ENCODE peak calls at places on chromosomes 11 and 22, in five cellular contexts. One of them, this sample, is unnamed. For H3K36me3, the result is how much of the 10 kb centered on the place peaks cover.

GRCh38 chr22:29726104-29726503 is 6.3 kb downstream of the CABP7 start:
- DNase-seq in cardiac muscle cell: no peak
- DNase-seq in aorta: no peak
- DNase-seq in PC-3: no peak
- DNase-seq in upper lobe of right lung: no peak
- DNase-seq in this sample: no peak

GRCh38 chr11:58573451-58574104 is 2.1 kb downstream of the LPXN start:
- DNase-seq in aorta: peak
- DNase-seq in PC-3: peak
- DNase-seq in cardiac muscle cell: peak
- DNase-seq in upper lobe of right lung: no peak
- DNase-seq in this sample: no peak

GRCh38 chr11:113419426-113420003 is 31.9 kb downstream of the ANKK1 start:
- DNase-seq in upper lobe of right lung: no peak
- DNase-seq in aorta: no peak
- DNase-seq in PC-3: no peak
- DNase-seq in cardiac muscle cell: peak
- DNase-seq in this sample: no peak

GRCh38 chr11:70866834-70867233 is 385.5 kb downstream of the SHANK2 start:
- DNase-seq in cardiac muscle cell: no peak
- DNase-seq in aorta: no peak
- DNase-seq in PC-3: no peak
- DNase-seq in upper lobe of right lung: no peak
- DNase-seq in this sample: no peak

GRCh38 chr11:125468852-125469251 is 27.2 kb downstream of the FEZ1 start:
- DNase-seq in PC-3: no peak
- DNase-seq in cardiac muscle cell: no peak
- DNase-seq in upper lobe of right lung: no peak
- DNase-seq in aorta: no peak
- DNase-seq in this sample: no peak

GRCh38 chr11:79617561-79617960 is 176.7 kb upstream of the TENM4 start:
- DNase-seq in aorta: no peak
- DNase-seq in cardiac muscle cell: peak
- DNase-seq in upper lobe of right lung: no peak
- DNase-seq in PC-3: no peak
- DNase-seq in this sample: no peak

GRCh38 chr11:68993546-68993945 is 12.8 kb upstream of the MRGPRD start:
- DNase-seq in aorta: peak
- DNase-seq in upper lobe of right lung: peak
- DNase-seq in cardiac muscle cell: no peak
- DNase-seq in PC-3: no peak
- DNase-seq in this sample: no peak

GRCh38 chr11:1488575-1489180 is 2.1 kb upstream of the MOB2 start:
- DNase-seq in cardiac muscle cell: no peak
- DNase-seq in aorta: peak
- DNase-seq in upper lobe of right lung: peak
- DNase-seq in PC-3: no peak
- DNase-seq in this sample: no peak

GRCh38 chr11:69915501-69916250 is 96.5 kb upstream of the FGF3 start:
- DNase-seq in PC-3: peak
- DNase-seq in cardiac muscle cell: peak
- DNase-seq in aorta: peak
- DNase-seq in upper lobe of right lung: peak
- DNase-seq in this sample: peak

GRCh38 chr11:63622318-63622717 is 8.1 kb upstream of the PLAAT3 start:
- DNase-seq in upper lobe of right lung: no peak
- DNase-seq in cardiac muscle cell: no peak
- DNase-seq in aorta: no peak
- DNase-seq in PC-3: peak
- DNase-seq in this sample: no peak

GRCh38 chr11:17277024-17277584 is 565 bp downstream of the NUCB2 start:
- DNase-seq in upper lobe of right lung: no peak
- DNase-seq in cardiac muscle cell: no peak
- DNase-seq in PC-3: peak
- DNase-seq in aorta: no peak
- DNase-seq in this sample: no peak

GRCh38 chr11:86198156-86198555 is 46.4 kb upstream of the EED start:
- DNase-seq in aorta: no peak
- DNase-seq in upper lobe of right lung: no peak
- DNase-seq in PC-3: no peak
- DNase-seq in cardiac muscle cell: no peak
- DNase-seq in this sample: no peak

GRCh38 chr11:103888541-103888951 is 147.9 kb upstream of the DDI1 start:
- DNase-seq in aorta: no peak
- DNase-seq in cardiac muscle cell: no peak
- DNase-seq in upper lobe of right lung: no peak
- DNase-seq in PC-3: peak
- DNase-seq in this sample: no peak

GRCh38 chr11:114273071-114273470 is 23.1 kb upstream of the NNMT start:
- DNase-seq in aorta: no peak
- DNase-seq in upper lobe of right lung: no peak
- DNase-seq in PC-3: no peak
- DNase-seq in cardiac muscle cell: no peak
- DNase-seq in this sample: peak

GRCh38 chr11:83051760-83052671 is 19.7 kb downstream of the RAB30 start:
- DNase-seq in upper lobe of right lung: no peak
- DNase-seq in aorta: no peak
- DNase-seq in cardiac muscle cell: no peak
- DNase-seq in PC-3: peak
- DNase-seq in this sample: peak

GRCh38 chr11:59556883-59557205 is 45.5 kb downstream of the OR4D9 start:
- DNase-seq in PC-3: peak
- DNase-seq in aorta: no peak
- DNase-seq in cardiac muscle cell: no peak
- DNase-seq in upper lobe of right lung: no peak
- DNase-seq in this sample: no peak

GRCh38 chr11:63609536-63609935 is 4.7 kb downstream of the PLAAT3 start:
- DNase-seq in aorta: no peak
- DNase-seq in cardiac muscle cell: no peak
- DNase-seq in upper lobe of right lung: no peak
- DNase-seq in PC-3: no peak
- DNase-seq in this sample: no peak

GRCh38 chr11:74297484-74297883 is 14.0 kb downstream of the P4HA3 start:
- DNase-seq in aorta: no peak
- DNase-seq in PC-3: no peak
- DNase-seq in upper lobe of right lung: no peak
- DNase-seq in cardiac muscle cell: no peak
- DNase-seq in this sample: no peak

GRCh38 chr11:45563801-45564200 is 101.6 kb downstream of the CHST1 start:
- DNase-seq in PC-3: no peak
- DNase-seq in aorta: no peak
- DNase-seq in cardiac muscle cell: peak
- DNase-seq in upper lobe of right lung: no peak
- DNase-seq in this sample: no peak
- H3K27ac ChIP-seq in PC-3: no peak
- H3K27ac ChIP-seq in aorta: no peak
- H3K27ac ChIP-seq in cardiac muscle cell: no peak
- H3K27ac ChIP-seq in upper lobe of right lung: no peak
- H3K27ac ChIP-seq in this sample: peak

DNA sequence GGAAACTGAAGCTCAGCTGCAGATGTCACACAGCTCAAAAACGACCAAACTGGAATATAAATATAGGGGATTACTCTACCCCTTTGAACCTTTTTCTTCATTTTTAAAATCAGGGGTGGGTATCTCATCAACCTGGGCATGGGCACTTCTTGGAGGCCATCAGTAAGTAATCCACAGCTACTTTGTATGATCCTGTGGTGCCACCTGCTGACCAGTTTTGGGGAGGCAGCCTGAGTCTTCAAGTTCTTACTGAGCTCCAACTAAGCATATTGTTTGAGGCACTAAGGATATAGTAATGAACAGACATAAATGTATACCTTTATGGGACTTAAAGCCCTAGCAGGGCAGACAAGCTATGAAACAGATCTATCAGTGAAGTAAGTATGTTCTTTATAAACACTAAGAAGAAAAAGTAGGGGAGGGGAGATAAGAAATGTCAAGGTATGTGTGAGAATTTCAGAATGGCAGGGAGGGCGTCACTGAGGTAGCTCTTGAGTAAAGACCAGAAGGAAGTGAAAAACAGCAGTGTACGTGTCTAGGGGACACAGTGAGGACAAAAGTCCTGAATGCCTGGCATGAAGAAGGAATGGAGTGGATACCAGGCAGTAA is 18.4 kb downstream of the TUB start:
- DNase-seq in PC-3: peak
- DNase-seq in aorta: peak
- DNase-seq in cardiac muscle cell: peak
- DNase-seq in upper lobe of right lung: no peak
- DNase-seq in this sample: peak
- H3K36me3 ChIP-seq in PC-3: under half
- H3K36me3 ChIP-seq in aorta: under half
- H3K36me3 ChIP-seq in cardiac muscle cell: under half
- H3K36me3 ChIP-seq in upper lobe of right lung: under half
- H3K36me3 ChIP-seq in this sample: half or more

GRCh38 chr11:128513915-128514681 is 73.3 kb downstream of the ETS1 start:
- DNase-seq in cardiac muscle cell: no peak
- DNase-seq in upper lobe of right lung: no peak
- DNase-seq in PC-3: no peak
- DNase-seq in aorta: no peak
- DNase-seq in this sample: no peak
- H3K4me3 ChIP-seq in cardiac muscle cell: no peak
- H3K4me3 ChIP-seq in upper lobe of right lung: peak
- H3K4me3 ChIP-seq in PC-3: no peak
- H3K4me3 ChIP-seq in aorta: no peak
- H3K4me3 ChIP-seq in this sample: no peak

GRCh38 chr22:17547995-17548755 is 15.1 kb upstream of the SLC25A18 start:
- DNase-seq in aorta: no peak
- DNase-seq in upper lobe of right lung: no peak
- DNase-seq in PC-3: no peak
- DNase-seq in cardiac muscle cell: no peak
- DNase-seq in this sample: no peak
- H3K27ac ChIP-seq in aorta: no peak
- H3K27ac ChIP-seq in upper lobe of right lung: no peak
- H3K27ac ChIP-seq in PC-3: no peak
- H3K27ac ChIP-seq in cardiac muscle cell: no peak
- H3K27ac ChIP-seq in this sample: no peak

DNA sequence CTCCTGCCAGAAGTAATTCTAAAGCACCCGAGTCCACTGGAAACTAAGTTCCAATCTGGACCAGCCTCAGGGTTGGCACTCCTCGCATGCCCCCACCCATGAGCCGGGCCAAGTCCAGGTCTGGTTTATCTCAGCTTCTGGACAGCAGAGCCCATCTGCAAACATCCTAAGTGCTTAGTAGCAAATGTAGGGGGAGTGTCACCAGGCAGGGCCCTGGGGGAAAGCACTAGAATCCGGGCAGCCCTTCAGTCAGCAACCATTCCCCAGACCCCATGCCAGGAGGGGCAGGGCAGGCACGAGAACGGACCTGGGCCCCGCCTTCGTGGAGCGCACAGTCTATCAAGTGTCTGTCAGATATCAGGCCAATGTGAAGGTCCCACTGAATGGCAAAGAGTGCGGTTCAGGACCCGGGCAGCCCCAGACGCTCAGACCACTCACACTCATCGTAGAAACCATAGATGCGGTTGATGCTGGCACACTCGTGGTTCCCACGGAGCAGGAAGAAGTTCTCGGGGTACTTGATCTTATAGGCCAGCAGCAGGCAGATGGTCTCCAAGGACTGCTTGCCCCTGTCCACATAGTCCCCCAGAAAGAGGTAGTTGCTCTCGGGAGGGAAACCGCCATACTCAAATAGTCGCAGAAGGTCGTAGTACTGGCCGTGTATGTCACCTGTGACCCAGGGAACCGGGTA is 1.3 kb downstream of the PPP1CA start:
- DNase-seq in PC-3: no peak
- DNase-seq in aorta: no peak
- DNase-seq in cardiac muscle cell: no peak
- DNase-seq in upper lobe of right lung: no peak
- DNase-seq in this sample: no peak
- H3K36me3 ChIP-seq in PC-3: under half
- H3K36me3 ChIP-seq in aorta: under half
- H3K36me3 ChIP-seq in cardiac muscle cell: under half
- H3K36me3 ChIP-seq in upper lobe of right lung: half or more
- H3K36me3 ChIP-seq in this sample: half or more

DNA sequence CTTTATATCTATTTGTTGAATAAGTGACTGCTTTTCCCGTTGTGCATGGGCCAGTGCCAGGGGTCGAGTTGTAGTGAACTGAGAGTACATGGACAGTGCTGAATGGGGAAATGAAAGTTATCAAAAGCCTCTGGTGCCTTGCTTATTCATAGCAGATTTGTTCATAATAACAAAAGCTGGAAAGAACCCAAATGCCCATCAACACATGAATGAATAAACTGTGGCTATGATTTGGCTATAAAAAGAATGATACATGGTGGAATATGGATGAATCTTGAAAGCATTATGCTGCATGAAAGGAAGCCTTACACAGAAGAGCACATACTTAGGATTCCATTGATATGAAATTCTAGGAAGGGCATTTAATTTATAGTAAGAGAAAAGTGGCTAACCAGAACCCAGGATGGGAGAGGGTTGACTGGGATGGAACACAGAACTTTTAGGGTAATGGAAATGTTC is 42.6 kb downstream of the PACS1 start:
- DNase-seq in upper lobe of right lung: no peak
- DNase-seq in cardiac muscle cell: no peak
- DNase-seq in PC-3: peak
- DNase-seq in aorta: peak
- DNase-seq in this sample: no peak
- H3K4me3 ChIP-seq in upper lobe of right lung: no peak
- H3K4me3 ChIP-seq in cardiac muscle cell: no peak
- H3K4me3 ChIP-seq in PC-3: peak
- H3K4me3 ChIP-seq in aorta: no peak
- H3K4me3 ChIP-seq in this sample: no peak

GRCh38 chr11:9158898-9159391 is 67.5 kb upstream of the SCUBE2 start:
- DNase-seq in upper lobe of right lung: no peak
- DNase-seq in PC-3: peak
- DNase-seq in aorta: no peak
- DNase-seq in cardiac muscle cell: no peak
- DNase-seq in this sample: no peak

GRCh38 chr11:9155930-9156329 is 64.5 kb upstream of the SCUBE2 start:
- DNase-seq in cardiac muscle cell: no peak
- DNase-seq in PC-3: no peak
- DNase-seq in aorta: no peak
- DNase-seq in upper lobe of right lung: no peak
- DNase-seq in this sample: no peak

GRCh38 chr11:9160166-9160565 is 68.8 kb upstream of the SCUBE2 start:
- DNase-seq in PC-3: no peak
- DNase-seq in upper lobe of right lung: no peak
- DNase-seq in aorta: no peak
- DNase-seq in cardiac muscle cell: no peak
- DNase-seq in this sample: no peak
- H3K27ac ChIP-seq in PC-3: no peak
- H3K27ac ChIP-seq in upper lobe of right lung: peak
- H3K27ac ChIP-seq in aorta: no peak
- H3K27ac ChIP-seq in cardiac muscle cell: no peak
- H3K27ac ChIP-seq in this sample: no peak

This sample was measured in WERI-Rb-1.